ENCODE peak calls at places on chromosomes 3 and 15, in seven cellular contexts. F is lower leg skin, V is psoas muscle, G is endothelial cell, M is stomach, L is transverse colon, I is endodermal cell. S is an unnamed sample.

GRCh38 chr3:115760722-115761121 is 137.4 kb downstream of the GAP43 start:
- DNase-seq in F (no peak), V (no peak), G (no peak), M (no peak), L (no peak), I (no peak), S (no peak)

GRCh38 chr3:30199096-30199734 is 407.2 kb upstream of the TGFBR2 start:
- DNase-seq in F (peak; percentile 93), V (peak; percentile 81), G (peak; percentile 68), M (peak; percentile 74), L (peak; percentile 76), I (peak; percentile 79), S (no peak)

GRCh38 chr3:184696643-184697042 is 15.2 kb downstream of the MAGEF1 start:
- DNase-seq in F (no peak), V (no peak), G (no peak), M (no peak), L (no peak), I (no peak), S (no peak)

GRCh38 chr3:111072016-111072891 is 638 bp downstream of the NECTIN3 start:
- DNase-seq in F (peak; percentile 86), V (peak; percentile 66), G (peak; percentile 43), M (peak; percentile 48), L (peak; percentile 54), I (no peak), S (peak; percentile 75)

GRCh38 chr15:68585574-68586273 is 6.9 kb downstream of the CORO2B start:
- DNase-seq in F (no peak), V (no peak), G (no peak), M (no peak), L (no peak), I (no peak), S (no peak)

GRCh38 chr3:66098436-66098835 is 59.7 kb upstream of the MAGI1 start:
- DNase-seq in F (no peak), V (no peak), G (no peak), M (no peak), L (no peak), I (no peak), S (no peak)

GRCh38 chr15:80977627-80978036 is 12.0 kb downstream of the MESD start:
- DNase-seq in F (peak; percentile 94), V (peak; percentile 74), G (peak; percentile 73), M (peak; percentile 71), L (peak; percentile 78), I (peak; percentile 93), S (peak; percentile 74)

GRCh38 chr3:155983834-155984474 is 113.5 kb downstream of the GMPS start:
- DNase-seq in F (no peak), V (no peak), G (no peak), M (no peak), L (no peak), I (no peak), S (no peak)

GRCh38 chr3:160564205-160564922 is 1.0 kb downstream of the KPNA4 start:
- DNase-seq in F (no peak), V (no peak), G (peak; percentile 37), M (no peak), L (peak; percentile 25), I (peak; percentile 64), S (no peak)

GRCh38 chr3:42898896-42899675 is 6.9 kb upstream of the ZNF662 start:
- DNase-seq in F (no peak), V (no peak), G (no peak), M (no peak), L (no peak), I (peak; percentile 41), S (no peak)

GRCh38 chr3:148796799-148797198 is 30.8 kb upstream of the CPB1 start:
- DNase-seq in F (no peak), V (no peak), G (no peak), M (no peak), L (no peak), I (no peak), S (no peak)

GRCh38 chr3:146581877-146582508 is 23.2 kb downstream of the PLSCR5 start:
- DNase-seq in F (no peak), V (no peak), G (no peak), M (no peak), L (no peak), I (no peak), S (no peak)

GRCh38 chr15:100721758-100722550 is 119.6 kb downstream of the ASB7 start:
- DNase-seq in F (peak; percentile 91), V (peak; percentile 83), G (no peak), M (peak; percentile 54), L (peak; percentile 64), I (peak; percentile 24), S (peak; percentile 58)

GRCh38 chr3:102182162-102182561 is 252.7 kb upstream of the ZPLD1 start:
- DNase-seq in F (no peak), V (no peak), G (no peak), M (peak; percentile 34), L (no peak), I (no peak), S (no peak)

GRCh38 chr3:188180114-188180513 is 26.2 kb downstream of the LPP start:
- DNase-seq in F (no peak), V (no peak), G (no peak), M (no peak), L (no peak), I (no peak), S (no peak)

GRCh38 chr3:113485161-113485609 is 29.8 kb downstream of the SPICE1 start:
- DNase-seq in F (no peak), V (no peak), G (no peak), M (peak; percentile 32), L (peak; percentile 6), I (peak; percentile 41), S (no peak)

GRCh38 chr3:100605358-100605757 is 4.0 kb upstream of the ADGRG7 start:
- DNase-seq in F (no peak), V (no peak), G (no peak), M (no peak), L (no peak), I (no peak), S (no peak)
- TF ChIP-seq CTCF in F (no peak), V (no peak), G (no peak), M (no peak), L (no peak), I (no peak), S (no peak)

DNA sequence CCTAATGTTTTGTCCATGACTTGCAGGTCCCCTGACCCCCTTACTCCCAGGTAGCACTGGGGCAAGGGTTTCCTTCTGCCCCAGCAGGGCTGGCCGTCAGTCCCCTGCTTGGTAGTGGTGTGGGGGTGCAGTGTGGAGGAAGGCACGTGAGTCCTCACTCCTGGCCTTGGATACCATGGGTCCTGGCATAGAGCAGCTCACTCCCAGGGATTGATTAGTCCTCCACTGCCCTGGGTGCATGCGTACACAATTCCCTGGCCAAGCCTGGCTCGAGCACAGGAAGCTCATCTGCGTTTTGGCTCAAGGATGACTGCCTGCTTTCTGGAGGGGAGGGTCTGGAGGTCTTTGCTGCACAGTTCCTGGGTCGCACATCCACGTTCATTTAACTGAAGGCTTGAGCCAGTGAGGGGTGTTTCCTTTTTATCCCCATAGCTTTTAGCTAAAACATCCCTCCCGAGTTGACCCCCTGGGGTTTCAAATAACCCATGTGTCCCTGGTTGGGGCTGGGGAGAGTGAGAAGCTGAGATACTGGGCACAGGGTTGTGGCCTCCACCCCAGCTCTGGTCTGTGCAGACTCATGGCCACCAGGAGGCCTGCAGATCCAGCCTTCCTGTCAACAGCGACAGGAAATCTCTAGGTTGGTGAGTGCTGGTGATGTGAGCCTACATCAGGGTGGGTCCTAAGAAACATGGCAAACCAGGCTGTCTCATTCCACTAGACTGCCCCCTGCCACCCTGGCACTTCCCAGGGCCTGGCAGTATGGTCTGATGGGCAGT is 11.5 kb downstream of the HEMK1 start:
- DNase-seq in F (no peak), V (no peak), G (no peak), M (no peak), L (no peak), I (no peak), S (no peak)
- TF ChIP-seq CTCF in F (no peak), V (no peak), G (peak; percentile 27), M (no peak), L (no peak), I (peak; percentile 41), S (no peak)

GRCh38 chr3:173397161-173398110 is at the start of gene NLGN1:
- DNase-seq in F (peak; percentile 91), V (peak; percentile 83), G (peak; percentile 71), M (peak; percentile 52), L (peak; percentile 38), I (peak; percentile 88), S (peak; percentile 78)
- TF ChIP-seq CTCF in F (no peak), V (no peak), G (no peak), M (no peak), L (no peak), I (peak; percentile 63), S (peak; percentile 44)

GRCh38 chr3:129996073-129996472 is 21.6 kb downstream of the TRH start:
- DNase-seq in F (no peak), V (no peak), G (no peak), M (no peak), L (no peak), I (no peak), S (no peak)

GRCh38 chr3:129988429-129988828 is 13.9 kb downstream of the TRH start:
- DNase-seq in F (no peak), V (no peak), G (no peak), M (no peak), L (no peak), I (no peak), S (no peak)

GRCh38 chr3:129994883-129995559 is 20.5 kb downstream of the TRH start:
- DNase-seq in F (no peak), V (no peak), G (no peak), M (no peak), L (no peak), I (no peak), S (no peak)

GRCh38 chr3:129989391-129989790 is 14.9 kb downstream of the TRH start:
- DNase-seq in F (no peak), V (no peak), G (no peak), M (no peak), L (no peak), I (no peak), S (no peak)

DNA sequence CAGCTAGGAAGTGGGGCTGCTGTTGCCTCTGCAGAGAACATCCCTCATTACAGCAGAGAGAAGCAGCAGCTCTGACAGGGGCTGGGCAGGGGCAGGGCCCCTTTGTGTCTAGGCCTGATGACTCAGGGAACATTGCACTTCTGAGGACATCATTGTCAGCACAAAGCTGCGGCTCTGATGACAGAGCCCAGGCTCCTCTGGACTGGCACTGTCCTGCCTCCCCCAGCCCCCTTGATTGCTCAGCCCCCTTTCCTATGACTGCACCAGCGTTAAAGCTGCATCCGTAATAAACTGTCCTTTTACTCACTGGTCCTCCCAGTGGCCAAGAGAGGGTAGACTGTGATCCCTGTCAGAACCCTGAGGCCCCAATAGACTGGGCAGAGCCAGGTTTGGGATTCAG is 18.3 kb downstream of the TRH start:
- DNase-seq in F (no peak), V (no peak), G (peak; percentile 31), M (no peak), L (no peak), I (peak; percentile 72), S (no peak)
- TF ChIP-seq CTCF in F (no peak), V (no peak), G (peak; percentile 37), M (no peak), L (no peak), I (peak; percentile 69), S (peak; percentile 70)

GRCh38 chr15:44426975-44427755 is at the start of gene CTDSPL2:
- DNase-seq in F (peak; percentile 99), V (peak; percentile 99), G (peak; percentile 96), M (peak; percentile 98), L (peak; percentile 98), I (peak; percentile 99), S (peak; percentile 98)
- TF ChIP-seq CTCF in F (no peak), V (peak; percentile 23), G (no peak), M (no peak), L (peak; percentile 27), I (peak; percentile 61), S (peak; percentile 52)

S was measured in type B pancreatic cell.